ENCODE peak calls at places on chromosomes 7 and 10, in four cellular contexts. One of them, this sample, is unnamed. For H3K4me1, the result is how much of the 10 kb centered on the place peaks cover.

GRCh38 chr7:48525726-48526374 is 354.6 kb downstream of the ABCA13 start:
- DNase-seq in esophagus squamous epithelium: no peak
- DNase-seq in stomach: no peak
- DNase-seq in ovary: no peak
- DNase-seq in this sample: no peak

GRCh38 chr7:103149808-103150180 is 895 bp upstream of the NAPEPLD start:
- DNase-seq in esophagus squamous epithelium: no peak
- DNase-seq in stomach: no peak
- DNase-seq in ovary: no peak
- DNase-seq in this sample: no peak

GRCh38 chr7:147170341-147171012 is 1053.9 kb downstream of the CNTNAP2 start:
- DNase-seq in esophagus squamous epithelium: no peak
- DNase-seq in stomach: no peak
- DNase-seq in ovary: no peak
- DNase-seq in this sample: no peak

GRCh38 chr10:126060232-126060935 is 164.0 kb downstream of the FANK1 start:
- DNase-seq in esophagus squamous epithelium: no peak
- DNase-seq in stomach: no peak
- DNase-seq in ovary: peak
- DNase-seq in this sample: peak

GRCh38 chr7:155122831-155123230 is 52.7 kb downstream of the HTR5A start:
- DNase-seq in esophagus squamous epithelium: no peak
- DNase-seq in stomach: no peak
- DNase-seq in ovary: no peak
- DNase-seq in this sample: no peak

GRCh38 chr10:36441557-36441956 is 683.8 kb upstream of the ANKRD30A start:
- DNase-seq in esophagus squamous epithelium: no peak
- DNase-seq in stomach: no peak
- DNase-seq in ovary: no peak
- DNase-seq in this sample: no peak

GRCh38 chr10:103749779-103750178 is 105.6 kb downstream of the SH3PXD2A start:
- DNase-seq in esophagus squamous epithelium: no peak
- DNase-seq in stomach: no peak
- DNase-seq in ovary: no peak
- DNase-seq in this sample: no peak

GRCh38 chr10:42960491-42961155 is 116.2 kb upstream of the RET start:
- DNase-seq in esophagus squamous epithelium: no peak
- DNase-seq in stomach: peak
- DNase-seq in ovary: peak
- DNase-seq in this sample: peak

GRCh38 chr10:117477961-117478670 is 64.4 kb upstream of the EMX2 start:
- DNase-seq in esophagus squamous epithelium: no peak
- DNase-seq in stomach: no peak
- DNase-seq in ovary: no peak
- DNase-seq in this sample: no peak

GRCh38 chr7:158407581-158408331 is 179.9 kb downstream of the PTPRN2 start:
- DNase-seq in esophagus squamous epithelium: no peak
- DNase-seq in stomach: no peak
- DNase-seq in ovary: no peak
- DNase-seq in this sample: no peak

GRCh38 chr10:21505711-21506278 is 19.7 kb downstream of the SKIDA1 start:
- DNase-seq in esophagus squamous epithelium: no peak
- DNase-seq in stomach: no peak
- DNase-seq in ovary: no peak
- DNase-seq in this sample: no peak

GRCh38 chr7:220151-220841 is 27.9 kb downstream of the FAM20C start:
- DNase-seq in esophagus squamous epithelium: no peak
- DNase-seq in stomach: no peak
- DNase-seq in ovary: no peak
- DNase-seq in this sample: no peak

GRCh38 chr10:132606536-132607316 is 69.1 kb downstream of the INPP5A start:
- DNase-seq in esophagus squamous epithelium: no peak
- DNase-seq in stomach: peak
- DNase-seq in ovary: peak
- DNase-seq in this sample: no peak

GRCh38 chr7:157685430-157686284 is 348.9 kb downstream of the DNAJB6 start:
- DNase-seq in esophagus squamous epithelium: no peak
- DNase-seq in stomach: no peak
- DNase-seq in ovary: peak
- DNase-seq in this sample: no peak

GRCh38 chr10:133375357-133376115 is 2.4 kb upstream of the ECHS1 start:
- DNase-seq in esophagus squamous epithelium: no peak
- DNase-seq in stomach: no peak
- DNase-seq in ovary: no peak
- DNase-seq in this sample: no peak

GRCh38 chr7:137096607-137097006 is 228.2 kb downstream of the CHRM2 start:
- DNase-seq in esophagus squamous epithelium: no peak
- DNase-seq in stomach: no peak
- DNase-seq in ovary: no peak
- DNase-seq in this sample: no peak

GRCh38 chr7:7934945-7935344 is 33.7 kb upstream of the GLCCI1 start:
- DNase-seq in esophagus squamous epithelium: no peak
- DNase-seq in stomach: no peak
- DNase-seq in ovary: no peak
- DNase-seq in this sample: no peak

GRCh38 chr7:103065666-103066065 is 8.9 kb downstream of the FBXL13 start:
- DNase-seq in esophagus squamous epithelium: no peak
- DNase-seq in stomach: peak
- DNase-seq in ovary: no peak
- DNase-seq in this sample: no peak

GRCh38 chr10:62224606-62225005 is 44.0 kb downstream of the RTKN2 start:
- DNase-seq in esophagus squamous epithelium: no peak
- DNase-seq in stomach: no peak
- DNase-seq in ovary: no peak
- DNase-seq in this sample: no peak

GRCh38 chr7:5598261-5598761 is 174.7 kb upstream of the TNRC18 start:
- DNase-seq in esophagus squamous epithelium: no peak
- DNase-seq in stomach: no peak
- DNase-seq in ovary: peak
- DNase-seq in this sample: no peak

GRCh38 chr10:105990529-105990928 is 1174.0 kb downstream of the SORCS1 start:
- DNase-seq in esophagus squamous epithelium: no peak
- DNase-seq in stomach: no peak
- DNase-seq in ovary: no peak
- DNase-seq in this sample: no peak

GRCh38 chr7:40057292-40057691 is 77.1 kb downstream of the MPLKIP start:
- DNase-seq in esophagus squamous epithelium: no peak
- DNase-seq in stomach: no peak
- DNase-seq in ovary: no peak
- DNase-seq in this sample: no peak

GRCh38 chr10:29841724-29842649 is 207.2 kb upstream of the SVIL start:
- DNase-seq in esophagus squamous epithelium: no peak
- DNase-seq in stomach: peak
- DNase-seq in ovary: peak
- DNase-seq in this sample: peak

GRCh38 chr10:131514454-131514853 is 202.9 kb upstream of the TCERG1L start:
- DNase-seq in esophagus squamous epithelium: no peak
- DNase-seq in stomach: no peak
- DNase-seq in ovary: no peak
- DNase-seq in this sample: no peak

GRCh38 chr7:41938371-41938770 is 235.5 kb upstream of the INHBA start:
- DNase-seq in esophagus squamous epithelium: no peak
- DNase-seq in stomach: no peak
- DNase-seq in ovary: no peak
- DNase-seq in this sample: no peak
- H3K4me3 ChIP-seq in esophagus squamous epithelium: no peak
- H3K4me3 ChIP-seq in stomach: no peak
- H3K4me3 ChIP-seq in ovary: no peak
- H3K4me3 ChIP-seq in this sample: no peak

GRCh38 chr10:8405551-8405950 is 351.1 kb downstream of the GATA3 start:
- DNase-seq in esophagus squamous epithelium: no peak
- DNase-seq in stomach: no peak
- DNase-seq in ovary: no peak
- DNase-seq in this sample: no peak
- TF ChIP-seq CTCF in esophagus squamous epithelium: no peak
- TF ChIP-seq CTCF in stomach: no peak
- TF ChIP-seq CTCF in ovary: no peak
- TF ChIP-seq CTCF in this sample: no peak

GRCh38 chr10:44065788-44066075 is 319.2 kb downstream of the CXCL12 start:
- DNase-seq in esophagus squamous epithelium: no peak
- DNase-seq in stomach: no peak
- DNase-seq in ovary: no peak
- DNase-seq in this sample: no peak
- H3K4me1 ChIP-seq in esophagus squamous epithelium: under half
- H3K4me1 ChIP-seq in stomach: under half
- H3K4me1 ChIP-seq in ovary: under half
- H3K4me1 ChIP-seq in this sample: under half

DNA sequence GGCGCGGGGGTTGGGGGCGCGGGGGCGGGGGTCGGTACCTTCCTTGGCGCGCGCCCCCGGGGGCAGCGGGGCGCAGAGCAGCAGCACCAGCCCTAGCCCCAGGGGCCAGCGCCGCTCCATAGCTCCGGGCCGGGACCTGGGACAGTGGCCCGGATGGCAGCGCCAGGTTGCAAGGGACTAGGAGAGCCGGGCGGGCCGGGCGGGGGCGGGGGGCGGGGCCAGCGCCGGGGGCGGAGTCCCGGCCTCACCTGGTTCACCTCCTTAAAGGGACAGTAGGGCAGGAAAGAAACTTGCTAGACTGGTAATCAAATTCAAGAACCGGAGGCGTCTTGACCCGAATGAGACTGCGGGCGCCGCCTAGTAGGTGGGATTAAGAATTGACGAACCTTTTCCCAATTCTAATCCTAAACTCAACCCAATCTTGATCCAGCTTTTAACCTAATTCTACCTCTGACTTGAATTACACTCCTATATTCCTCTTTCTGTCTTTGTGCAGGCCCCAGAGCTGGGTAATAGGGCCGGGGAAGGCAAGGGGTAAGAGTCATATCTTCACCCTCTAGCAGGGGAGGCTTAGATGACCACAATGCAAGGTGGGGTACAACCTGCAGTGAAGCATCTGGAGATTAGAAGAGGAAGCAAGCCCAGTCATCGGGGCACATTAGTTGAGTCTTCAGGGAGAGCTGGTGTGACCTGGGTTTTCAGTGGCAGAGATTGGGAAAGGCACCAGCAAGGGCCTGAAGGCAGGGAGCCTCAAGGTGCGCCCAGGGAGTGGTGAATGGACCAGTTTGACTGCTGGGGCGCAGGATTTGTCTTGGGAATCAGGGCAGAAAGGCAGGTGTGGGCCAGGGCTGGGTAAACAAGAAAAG is at the start of gene EPHA1:
- DNase-seq in esophagus squamous epithelium: no peak
- DNase-seq in stomach: peak
- DNase-seq in ovary: no peak
- DNase-seq in this sample: no peak
- H3K4me3 ChIP-seq in esophagus squamous epithelium: peak
- H3K4me3 ChIP-seq in stomach: peak
- H3K4me3 ChIP-seq in ovary: no peak
- H3K4me3 ChIP-seq in this sample: no peak

DNA sequence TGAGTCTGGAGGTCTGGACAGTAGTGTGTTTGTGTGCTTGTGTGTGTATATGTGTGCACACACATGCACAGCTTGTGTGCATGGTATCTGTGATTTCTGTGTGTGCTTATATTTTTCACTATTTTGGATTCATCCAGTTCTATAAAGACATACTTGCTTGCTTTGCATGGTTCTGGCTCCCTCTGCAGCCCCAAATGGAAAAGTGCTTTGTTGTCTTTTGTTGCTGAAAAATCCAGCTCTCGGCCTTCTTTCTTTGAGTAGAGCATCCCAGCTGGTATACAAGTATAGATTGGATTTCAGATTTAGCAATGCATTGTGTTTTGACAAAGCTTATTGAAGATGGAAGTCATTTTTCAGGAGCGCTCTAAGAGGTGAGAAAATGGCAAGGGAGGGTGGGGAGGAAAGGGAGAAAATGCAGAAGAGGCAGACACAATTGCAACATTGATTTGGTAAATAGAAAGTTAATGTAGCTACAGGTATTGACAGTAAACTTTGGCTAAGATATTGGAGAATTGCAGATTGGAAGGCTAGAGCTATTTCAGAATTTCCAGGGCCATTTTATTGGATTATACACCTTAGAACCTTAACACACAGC is 333.9 kb downstream of the AUTS2 start:
- DNase-seq in esophagus squamous epithelium: no peak
- DNase-seq in stomach: no peak
- DNase-seq in ovary: peak
- DNase-seq in this sample: no peak
- TF ChIP-seq CTCF in esophagus squamous epithelium: peak
- TF ChIP-seq CTCF in stomach: peak
- TF ChIP-seq CTCF in ovary: peak
- TF ChIP-seq CTCF in this sample: peak

GRCh38 chr10:33008499-33009243 is 50.6 kb upstream of the ITGB1 start:
- DNase-seq in esophagus squamous epithelium: no peak
- DNase-seq in stomach: peak
- DNase-seq in ovary: no peak
- DNase-seq in this sample: no peak
- H3K4me1 ChIP-seq in esophagus squamous epithelium: under half
- H3K4me1 ChIP-seq in stomach: under half
- H3K4me1 ChIP-seq in ovary: under half
- H3K4me1 ChIP-seq in this sample: under half

DNA sequence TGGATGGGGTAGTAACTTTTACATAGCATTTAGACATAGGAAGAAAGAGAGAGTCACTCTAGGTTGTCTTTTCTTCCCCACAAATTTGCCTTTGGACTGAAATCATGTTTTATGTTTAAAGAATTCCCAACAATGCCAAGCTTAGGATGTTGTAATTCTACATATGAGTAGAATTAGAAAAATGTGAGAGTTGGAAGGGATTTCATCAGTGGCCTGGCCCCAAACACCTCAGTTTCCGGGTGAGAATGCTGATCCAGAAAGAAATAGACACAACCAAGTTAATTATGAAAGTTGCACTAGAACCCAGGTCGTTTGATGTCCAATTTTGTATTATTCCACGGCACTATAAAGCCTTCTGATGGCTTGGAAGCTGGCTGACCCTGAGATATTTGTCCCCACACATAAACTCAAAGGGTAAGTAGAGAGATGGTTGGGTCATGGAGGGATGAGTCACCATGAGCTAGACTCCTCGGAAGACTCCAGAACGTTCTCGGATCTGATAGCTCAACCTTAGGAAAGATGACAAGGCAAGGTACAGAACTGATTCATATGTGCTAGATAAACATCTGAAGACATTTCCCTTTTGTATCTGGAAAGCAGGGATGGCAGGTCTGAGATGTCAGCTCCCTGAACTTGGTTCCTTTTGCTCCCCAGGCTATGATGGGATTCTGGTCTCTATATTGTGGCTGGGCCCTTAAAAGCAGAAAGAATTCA is 48.8 kb upstream of the SLC35B4 start:
- DNase-seq in esophagus squamous epithelium: no peak
- DNase-seq in stomach: no peak
- DNase-seq in ovary: no peak
- DNase-seq in this sample: no peak
- H3K4me3 ChIP-seq in esophagus squamous epithelium: no peak
- H3K4me3 ChIP-seq in stomach: no peak
- H3K4me3 ChIP-seq in ovary: no peak
- H3K4me3 ChIP-seq in this sample: no peak

DNA sequence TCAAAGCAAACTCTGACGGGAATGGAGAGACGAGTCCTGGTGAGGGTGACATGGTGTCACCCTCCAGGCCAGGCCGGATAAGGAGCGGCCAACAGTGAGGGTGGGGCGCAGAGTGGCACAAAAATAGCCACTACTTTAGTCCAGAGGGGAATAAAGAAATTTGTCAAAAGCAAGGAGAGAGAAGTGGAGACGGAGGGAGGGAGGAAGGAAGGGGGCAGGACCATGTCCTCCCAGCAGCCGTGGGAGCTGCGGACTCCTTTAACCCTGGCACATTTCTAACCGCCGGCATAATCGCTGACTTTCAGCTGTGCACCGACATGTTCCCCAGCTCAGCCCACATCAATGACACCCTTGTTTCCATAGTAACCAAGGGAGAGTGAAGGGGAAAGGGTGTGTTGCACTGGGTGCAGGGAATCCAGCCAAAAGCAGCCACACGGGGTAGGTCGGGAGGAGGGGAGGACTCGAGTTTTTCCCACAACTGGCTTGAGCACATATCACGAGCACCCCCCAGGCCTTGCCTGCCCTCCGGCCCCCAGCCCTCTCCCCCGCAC is 29.8 kb downstream of the TRIM8 start:
- DNase-seq in esophagus squamous epithelium: no peak
- DNase-seq in stomach: peak
- DNase-seq in ovary: peak
- DNase-seq in this sample: peak
- TF ChIP-seq CTCF in esophagus squamous epithelium: no peak
- TF ChIP-seq CTCF in stomach: no peak
- TF ChIP-seq CTCF in ovary: no peak
- TF ChIP-seq CTCF in this sample: no peak